ENCODE peak calls at places on chromosomes 16 and 17, in ten cellular contexts. V, P, L, H, E, S, F, X, I and Z are unnamed samples. For H3K27me3, the result is how much of the 10 kb centered on the place peaks cover.

GRCh38 chr17:81684442-81684911 is 666 bp downstream of the HGS start:
- DNase-seq in V (no peak), L (no peak), H (peak), X (peak), F (no peak), S (no peak), I (no peak), E (no peak), P (no peak), Z (no peak)

GRCh38 chr17:10733666-10734065 is 3.8 kb upstream of the TMEM220 start:
- DNase-seq in L (no peak), X (peak), E (no peak), S (no peak), V (no peak), H (no peak), P (no peak), I (no peak), F (no peak), Z (no peak)

GRCh38 chr16:86991679-86992078 is 325.5 kb downstream of the C16orf95 start:
- DNase-seq in E (peak), V (peak), S (no peak), L (no peak), X (no peak), P (no peak), I (no peak), H (peak), F (no peak), Z (no peak)

GRCh38 chr16:48676836-48677235 is 66.9 kb upstream of the N4BP1 start:
- DNase-seq in E (peak), X (no peak), F (no peak), S (no peak), H (peak), L (no peak), I (no peak), V (no peak), P (no peak), Z (no peak)

GRCh38 chr16:84672276-84673202 is 24.2 kb downstream of the KLHL36 start:
- DNase-seq in F (peak), I (peak), E (peak), L (peak), X (peak), P (peak), H (peak), S (peak), V (peak), Z (no peak)

GRCh38 chr17:7240375-7240774 is 1.1 kb upstream of the PHF23 start:
- DNase-seq in P (peak), I (no peak), F (no peak), L (no peak), E (no peak), S (no peak), V (no peak), X (no peak), H (no peak), Z (no peak)

GRCh38 chr17:31061678-31062077 is 33.1 kb upstream of the NF1 start:
- DNase-seq in X (no peak), E (no peak), V (no peak), L (no peak), F (no peak), H (no peak), S (no peak), I (no peak), P (no peak), Z (no peak)

GRCh38 chr17:64596439-64596838 is 65.7 kb downstream of the SMURF2 start:
- DNase-seq in V (no peak), I (no peak), F (no peak), X (no peak), E (no peak), P (peak), H (no peak), S (no peak), L (no peak), Z (no peak)

GRCh38 chr17:42519546-42520444 is 16.2 kb upstream of the NAGLU start:
- DNase-seq in I (peak), L (peak), F (peak), H (peak), S (no peak), V (peak), P (no peak), E (peak), X (peak), Z (peak)

GRCh38 chr16:83676056-83676455 is 131.7 kb upstream of the HSBP1 start:
- DNase-seq in F (no peak), L (no peak), S (no peak), V (no peak), X (no peak), I (no peak), P (no peak), H (no peak), E (no peak), Z (no peak)

GRCh38 chr16:71626018-71626857 is at the start of gene MARVELD3:
- DNase-seq in S (no peak), H (no peak), V (no peak), E (peak), X (peak), P (no peak), I (peak), L (no peak), F (no peak), Z (peak)

GRCh38 chr17:73786286-73786743 is 142.1 kb upstream of the SDK2 start:
- DNase-seq in V (no peak), L (no peak), E (no peak), F (no peak), I (no peak), S (no peak), P (no peak), X (peak), H (peak), Z (no peak)

GRCh38 chr17:40024901-40025300 is 9.7 kb downstream of the CSF3 start:
- DNase-seq in H (no peak), E (peak), X (no peak), V (no peak), L (no peak), I (no peak), P (no peak), S (no peak), F (no peak), Z (no peak)

GRCh38 chr17:62966426-62967110 is 533 bp downstream of the TANC2 start:
- DNase-seq in E (peak), H (no peak), X (peak), V (no peak), P (peak), L (peak), I (peak), S (peak), F (no peak), Z (no peak)

GRCh38 chr17:57892820-57893595 is 43.2 kb upstream of the MRPS23 start:
- DNase-seq in I (peak), P (peak), F (peak), H (peak), E (peak), L (peak), X (peak), S (no peak), V (peak), Z (peak)

GRCh38 chr16:56332464-56333079 is 92.8 kb downstream of the AMFR start:
- DNase-seq in L (peak), X (peak), E (peak), I (peak), F (no peak), P (no peak), V (no peak), H (peak), S (no peak), Z (no peak)

GRCh38 chr17:17141860-17142552 is 64.1 kb downstream of the PLD6 start:
- DNase-seq in P (no peak), S (peak), F (no peak), E (peak), V (no peak), I (no peak), L (no peak), X (no peak), H (peak), Z (no peak)

GRCh38 chr17:83186226-83186625 is 106.8 kb downstream of the METRNL start:
- DNase-seq in I (no peak), F (no peak), S (no peak), X (no peak), P (no peak), L (peak), V (no peak), H (no peak), E (no peak), Z (peak)

GRCh38 chr16:47490471-47490870 is 29.3 kb downstream of the PHKB start:
- DNase-seq in I (no peak), S (no peak), X (no peak), E (no peak), L (no peak), H (no peak), V (no peak), P (no peak), F (no peak), Z (no peak)

GRCh38 chr16:80723091-80723490 is 81.3 kb downstream of the CDYL2 start:
- DNase-seq in L (no peak), H (no peak), S (no peak), F (no peak), I (no peak), P (no peak), X (no peak), V (no peak), E (no peak), Z (no peak)

GRCh38 chr16:66706506-66706880 is 9.9 kb upstream of the CMTM4 start:
- DNase-seq in S (no peak), H (no peak), V (no peak), X (peak), P (no peak), F (no peak), I (no peak), E (no peak), L (peak), Z (no peak)

GRCh38 chr16:66923247-66923851 is 2.0 kb downstream of the RRAD start:
- DNase-seq in F (no peak), E (no peak), I (no peak), S (no peak), X (no peak), L (peak), V (no peak), H (no peak), P (no peak), Z (no peak)

GRCh38 chr16:3767333-3767977 is 50.1 kb upstream of the TRAP1 start:
- DNase-seq in L (no peak), V (no peak), X (no peak), S (no peak), I (no peak), H (no peak), F (no peak), E (no peak), P (no peak), Z (no peak)

GRCh38 chr17:58252141-58252540 is 13.8 kb downstream of the LPO start:
- DNase-seq in L (no peak), X (no peak), E (no peak), P (no peak), S (no peak), H (no peak), F (no peak), V (no peak), I (no peak), Z (no peak)

GRCh38 chr17:78124836-78125137 is 3.8 kb downstream of the TMC6 start:
- DNase-seq in F (no peak), P (no peak), H (no peak), I (no peak), V (no peak), E (no peak), X (no peak), L (no peak), S (no peak), Z (no peak)

GRCh38 chr17:11506635-11507034 is 91.6 kb upstream of the DNAH9 start:
- DNase-seq in L (no peak), P (peak), H (no peak), X (no peak), I (no peak), E (no peak), S (no peak), F (no peak), V (no peak), Z (no peak)

GRCh38 chr16:87132361-87133014 is 184.7 kb downstream of the C16orf95 start:
- DNase-seq in E (peak), L (no peak), S (no peak), I (peak), F (no peak), V (peak), X (no peak), P (no peak), H (peak), Z (no peak)

GRCh38 chr16:30382398-30383015 is at the start of gene SEPTIN1:
- DNase-seq in E (no peak), H (no peak), I (no peak), X (peak), P (peak), V (no peak), S (peak), L (no peak), F (no peak), Z (no peak)

GRCh38 chr16:78407191-78407590 is 307.7 kb downstream of the WWOX start:
- DNase-seq in I (no peak), V (no peak), P (no peak), S (no peak), L (no peak), H (peak), X (no peak), F (no peak), E (no peak), Z (no peak)

GRCh38 chr16:11824362-11824761 is 27.0 kb downstream of the RSL1D1 start:
- DNase-seq in P (peak), F (no peak), H (no peak), X (peak), V (no peak), L (no peak), I (peak), E (no peak), S (no peak), Z (no peak)

GRCh38 chr17:9434502-9435113 is 141.0 kb downstream of the STX8 start:
- DNase-seq in L (no peak), P (no peak), I (no peak), F (no peak), E (peak), S (no peak), X (no peak), H (peak), V (no peak), Z (no peak)

GRCh38 chr16:87836844-87837581 is 32.3 kb downstream of the SLC7A5 start:
- DNase-seq in S (no peak), I (no peak), H (peak), E (no peak), V (no peak), X (no peak), F (no peak), P (no peak), L (no peak), Z (no peak)

GRCh38 chr16:89185062-89185751 is 13.7 kb downstream of the CDH15 start:
- DNase-seq in F (no peak), I (no peak), P (no peak), L (no peak), E (no peak), S (no peak), H (no peak), X (no peak), V (no peak), Z (no peak)

GRCh38 chr17:50013079-50013478 is 18.1 kb upstream of the DLX3 start:
- DNase-seq in V (no peak), I (no peak), X (no peak), E (no peak), S (no peak), L (no peak), F (no peak), P (no peak), H (no peak), Z (no peak)

GRCh38 chr17:50003916-50004315 is 8.9 kb upstream of the DLX3 start:
- DNase-seq in V (no peak), P (no peak), H (no peak), S (no peak), X (no peak), I (no peak), F (no peak), E (no peak), L (no peak), Z (no peak)

GRCh38 chr17:50014471-50015088 is 19.6 kb upstream of the DLX3 start:
- DNase-seq in H (no peak), P (no peak), F (no peak), V (no peak), I (no peak), X (no peak), E (no peak), L (no peak), S (no peak), Z (no peak)

GRCh38 chr17:50015146-50015545 is 20.1 kb upstream of the DLX3 start:
- DNase-seq in S (no peak), I (no peak), X (no peak), F (no peak), P (no peak), V (no peak), H (no peak), L (no peak), E (no peak), Z (no peak)

GRCh38 chr17:50009282-50009681 is 14.3 kb upstream of the DLX3 start:
- DNase-seq in I (no peak), S (no peak), F (no peak), L (no peak), P (no peak), E (no peak), H (no peak), X (no peak), V (no peak), Z (no peak)
- H3K27me3 ChIP-seq in I (under half), S (under half), F (under half), L (under half), P (under half), E (under half), H (under half), X (half or more), V (under half), Z (under half)

GRCh38 chr17:19312406-19312805 is 50.1 kb downstream of the B9D1 start:
- DNase-seq in P (no peak), X (no peak), S (no peak), L (no peak), I (no peak), H (no peak), V (no peak), F (no peak), E (no peak), Z (no peak)

GRCh38 chr17:19313746-19314651 is 48.5 kb downstream of the B9D1 start:
- DNase-seq in S (no peak), L (no peak), V (no peak), E (peak), I (no peak), F (no peak), P (no peak), H (peak), X (peak), Z (no peak)

GRCh38 chr17:19315104-19315503 is 47.4 kb downstream of the B9D1 start:
- DNase-seq in H (no peak), S (no peak), L (no peak), F (no peak), I (peak), P (no peak), V (no peak), X (no peak), E (no peak), Z (no peak)

GRCh38 chr17:19311421-19312215 is 50.9 kb downstream of the B9D1 start:
- DNase-seq in X (no peak), E (no peak), S (no peak), L (peak), F (no peak), V (no peak), P (peak), I (no peak), H (no peak), Z (no peak)

DNA sequence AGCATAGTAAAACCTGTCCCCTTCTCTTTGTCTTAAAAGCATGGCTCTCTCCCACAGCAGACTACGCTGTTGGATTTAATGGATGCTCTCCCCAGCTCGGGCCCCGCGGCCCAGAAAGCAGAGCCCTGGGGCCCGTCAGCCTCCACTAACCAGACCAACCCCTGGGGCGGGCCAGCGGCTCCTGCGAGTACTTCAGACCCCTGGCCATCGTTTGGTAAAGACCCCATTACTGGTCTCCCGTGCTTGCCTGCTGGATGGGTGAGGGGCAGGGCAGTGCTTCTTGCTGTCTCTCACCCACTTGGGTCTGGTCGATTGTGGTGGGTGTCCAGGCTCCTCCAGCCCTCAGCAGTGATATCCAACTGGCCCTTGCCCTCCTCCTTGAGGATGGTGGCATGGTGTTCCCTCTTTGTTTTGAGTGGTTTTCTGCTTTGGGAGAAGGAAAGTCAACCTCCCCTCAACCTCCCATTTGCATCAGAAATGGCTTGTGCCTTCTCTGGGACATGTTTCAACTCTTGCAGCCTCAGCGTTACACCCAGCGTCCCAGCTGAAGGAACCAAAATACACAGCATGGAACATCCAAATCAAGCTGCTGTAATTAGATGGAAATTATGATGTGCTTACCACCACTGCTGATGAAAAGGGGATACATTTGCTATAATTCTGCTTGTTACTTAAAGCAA is 49.3 kb downstream of the B9D1 start:
- DNase-seq in V (no peak), E (no peak), X (no peak), H (no peak), S (no peak), L (no peak), F (no peak), I (no peak), P (no peak), Z (no peak)
- H3K27me3 ChIP-seq in V (under half), E (under half), X (under half), H (under half), S (under half), L (under half), F (under half), I (under half), P (under half), Z (under half)

GRCh38 chr16:9446471-9447194 is 355.2 kb downstream of the HAPSTR1 start:
- DNase-seq in V (no peak), P (no peak), I (no peak), E (no peak), F (no peak), H (no peak), S (no peak), X (no peak), L (no peak), Z (no peak)
- H3K27me3 ChIP-seq in V (under half), P (under half), I (under half), E (under half), F (under half), H (under half), S (under half), X (under half), L (under half), Z (under half)

DNA sequence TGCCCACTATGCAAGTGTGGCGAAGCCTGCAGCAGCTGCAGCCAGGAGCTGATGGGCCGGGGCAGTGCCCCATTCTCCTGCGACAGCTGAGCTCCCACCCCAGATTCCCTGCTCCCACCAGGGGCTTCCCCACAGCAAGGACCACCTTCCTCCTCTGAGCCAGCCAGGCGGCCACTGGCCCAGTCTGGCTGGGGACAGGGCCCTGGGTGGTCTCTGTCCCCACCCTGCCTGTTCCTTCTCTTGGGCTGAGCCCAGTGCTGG is 5.6 kb upstream of the NPTX1 start:
- DNase-seq in F (no peak), E (no peak), S (no peak), V (no peak), I (no peak), P (no peak), H (no peak), X (no peak), L (no peak), Z (no peak)
- H3K27me3 ChIP-seq in F (half or more), E (under half), S (under half), V (half or more), I (half or more), P (under half), H (under half), X (half or more), L (half or more), Z (under half)

DNA sequence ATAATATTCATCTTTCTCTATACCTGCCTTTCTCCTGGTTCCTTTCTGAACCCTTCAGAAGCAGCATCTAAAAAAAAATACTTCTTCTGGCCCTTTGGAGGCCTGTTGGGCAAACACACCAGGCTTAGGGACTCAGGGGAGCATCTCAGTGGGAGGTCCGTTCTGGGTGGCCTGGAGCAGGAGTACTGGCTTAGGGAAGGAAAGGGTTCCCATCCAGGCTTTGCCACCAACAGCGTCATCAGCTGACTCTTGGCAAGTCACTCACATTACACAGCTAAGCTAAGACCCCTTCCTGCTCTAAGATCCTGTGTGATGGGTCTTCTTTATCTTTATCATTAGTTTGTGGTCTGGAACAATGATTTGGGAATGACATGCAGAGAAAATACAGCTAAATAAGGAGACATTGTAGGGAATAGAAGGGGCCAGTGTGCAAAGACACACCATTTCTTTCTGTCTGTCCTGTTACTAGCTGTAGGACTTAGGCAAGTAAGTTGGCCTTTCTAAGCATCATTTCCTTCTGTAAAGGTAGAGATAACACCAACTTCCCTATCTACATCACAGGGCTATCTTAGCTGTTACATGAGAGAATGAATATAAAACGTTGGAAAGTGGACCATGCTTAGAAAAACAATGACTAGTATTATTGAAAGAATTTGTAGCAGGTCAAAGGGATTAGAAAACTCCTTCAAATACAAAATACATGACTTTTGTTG is 9.9 kb downstream of the PCTP start:
- DNase-seq in H (peak), E (no peak), L (no peak), S (no peak), F (no peak), I (no peak), P (no peak), X (no peak), V (no peak), Z (no peak)
- H3K27me3 ChIP-seq in H (under half), E (under half), L (under half), S (under half), F (under half), I (under half), P (under half), X (under half), V (under half), Z (under half)

GRCh38 chr17:47727704-47728036 is 5.4 kb upstream of the TBX21 start:
- DNase-seq in F (no peak), X (no peak), L (no peak), S (no peak), I (no peak), V (no peak), P (no peak), H (no peak), E (no peak), Z (peak)
- H3K27me3 ChIP-seq in F (under half), X (half or more), L (half or more), S (under half), I (half or more), V (half or more), P (under half), H (under half), E (under half), Z (under half)